ENCODE peak calls at places on chromosomes 16 and 17, in four cellular contexts. K is heart left ventricle, I is PC-9, H is tibial nerve. W is an unnamed sample. For H3K4me1, the result is how much of the 10 kb centered on the place peaks cover.

GRCh38 chr17:77622627-77623026 is 335.9 kb upstream of the TNRC6C start:
- DNase-seq in K (no peak), I (no peak), H (no peak), W (no peak)

GRCh38 chr17:46774108-46774737 is 44.3 kb downstream of the WNT3 start:
- DNase-seq in K (no peak), I (peak), H (no peak), W (no peak)

GRCh38 chr17:28055546-28056275 is 13.2 kb downstream of the NLK start:
- DNase-seq in K (no peak), I (no peak), H (no peak), W (no peak)

GRCh38 chr17:63772801-63773271 is 561 bp downstream of the CCDC47 start:
- DNase-seq in K (no peak), I (no peak), H (no peak), W (no peak)

GRCh38 chr17:35299108-35299507 is 56.2 kb downstream of the SLFN5 start:
- DNase-seq in K (no peak), I (peak), H (no peak), W (no peak)

GRCh38 chr17:62592305-62593099 is 35.0 kb upstream of the MRC2 start:
- DNase-seq in K (no peak), I (peak), H (no peak), W (no peak)

GRCh38 chr16:11056989-11057645 is 112.8 kb downstream of the CLEC16A start:
- DNase-seq in K (no peak), I (no peak), H (no peak), W (no peak)

GRCh38 chr16:12219992-12220391 is 243.5 kb downstream of the SNX29 start:
- DNase-seq in K (no peak), I (no peak), H (no peak), W (no peak)

GRCh38 chr16:50744911-50745310 is 3.0 kb downstream of the CYLD start:
- DNase-seq in K (no peak), I (peak), H (no peak), W (no peak)

GRCh38 chr16:84738255-84739038 is 38.6 kb downstream of the USP10 start:
- DNase-seq in K (peak), I (no peak), H (peak), W (peak)
- H3K4me1 ChIP-seq in K (under half), I (under half), H (under half), W (under half)

GRCh38 chr17:59561042-59561441 is 4.4 kb upstream of the DHX40 start:
- DNase-seq in K (no peak), I (no peak), H (no peak), W (no peak)
- TF ChIP-seq CTCF in K (no peak), I (peak), H (no peak), W (no peak)

GRCh38 chr17:50943575-50943933 is 77.4 kb upstream of the TOB1 start:
- DNase-seq in K (no peak), I (peak), H (peak), W (peak)
- H3K4me3 ChIP-seq in K (peak), I (peak), H (no peak), W (no peak)

GRCh38 chr17:59830007-59830630 is 62.6 kb downstream of the TUBD1 start:
- DNase-seq in K (no peak), I (peak), H (no peak), W (peak)
- H3K4me1 ChIP-seq in K (under half), I (half or more), H (under half), W (half or more)

DNA sequence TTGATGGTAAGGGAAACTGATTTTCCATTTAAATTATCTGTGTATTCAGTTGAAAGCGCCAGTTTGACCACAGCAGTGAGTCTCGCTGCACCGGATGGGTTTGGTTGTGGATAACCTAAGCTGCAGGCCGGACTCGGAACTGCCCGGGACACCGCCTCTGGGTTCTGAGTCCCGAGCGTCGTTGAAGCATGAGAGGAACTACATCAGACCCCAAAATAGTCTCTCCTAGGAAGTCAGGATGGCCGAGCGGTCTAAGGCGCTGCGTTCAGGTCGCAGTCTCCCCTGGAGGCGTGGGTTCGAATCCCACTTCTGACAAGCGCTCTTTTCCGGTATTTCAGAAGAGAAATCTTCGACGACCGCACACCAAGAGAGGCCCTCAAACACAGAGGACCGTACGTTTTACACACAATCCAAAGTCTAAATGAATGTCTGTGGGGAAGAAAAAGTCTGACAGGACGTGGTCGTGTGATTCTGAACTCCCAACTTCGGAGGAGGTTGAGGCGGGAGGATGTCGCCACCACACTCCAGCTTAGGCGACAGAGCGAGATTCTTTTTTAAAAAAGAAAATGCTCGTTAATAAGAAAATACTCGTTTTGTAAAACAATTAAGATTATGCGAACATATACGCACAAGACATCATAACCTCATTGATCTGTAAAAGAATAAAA is 15.4 kb upstream of the PLLP start:
- DNase-seq in K (peak), I (peak), H (peak), W (peak)
- TF ChIP-seq CTCF in K (peak), I (peak), H (peak), W (peak)

GRCh38 chr16:2530629-2531318 is 434 bp downstream of the CEMP1 start:
- DNase-seq in K (no peak), I (no peak), H (no peak), W (no peak)
- H3K4me3 ChIP-seq in K (peak), I (no peak), H (no peak), W (peak)

DNA sequence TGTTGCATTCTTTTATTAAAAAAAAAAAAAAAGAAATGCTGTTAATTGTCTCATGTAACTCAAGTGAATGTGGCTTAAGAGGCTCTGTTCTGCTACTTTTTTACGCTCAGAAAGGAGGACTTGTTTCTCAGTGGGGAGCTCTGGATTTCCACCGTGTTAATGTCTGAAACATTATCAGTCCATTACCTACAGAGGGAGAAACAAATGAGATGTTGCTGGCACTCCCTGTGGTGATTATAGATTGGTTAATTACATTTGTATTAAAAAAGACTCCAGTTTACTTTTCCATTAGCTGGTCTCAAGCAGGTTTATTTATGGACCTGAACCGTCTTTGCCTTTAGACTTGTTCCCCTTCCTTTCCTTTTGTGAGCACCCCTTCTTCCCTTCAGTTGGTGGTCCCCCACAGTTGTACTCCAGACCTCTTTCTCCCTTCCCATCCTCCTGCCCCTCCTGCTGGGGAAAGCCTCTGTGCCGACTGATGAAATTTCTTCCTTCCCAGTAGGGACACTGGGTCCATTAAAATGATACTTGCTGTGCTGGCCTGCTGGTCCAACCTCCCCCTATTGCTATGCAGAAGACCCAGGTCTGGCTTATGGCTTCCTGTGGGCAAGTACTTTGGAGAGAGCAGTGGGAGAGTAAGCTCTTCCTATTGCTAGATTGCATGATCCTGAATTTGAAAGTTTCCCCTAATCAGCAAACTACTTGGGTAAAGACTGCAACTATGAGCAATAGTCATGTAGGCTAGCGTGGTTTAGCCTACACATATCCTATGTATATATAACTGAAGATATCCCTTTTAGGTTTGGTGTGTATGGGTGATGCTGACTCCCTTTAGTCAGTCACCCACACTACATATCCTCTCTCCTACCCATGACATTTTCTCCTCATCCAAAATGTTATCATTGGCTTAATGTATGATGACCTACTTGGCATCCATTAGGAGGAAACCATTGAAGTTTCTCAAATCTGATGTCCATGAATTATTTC is 8.1 kb downstream of the CDC6 start:
- DNase-seq in K (no peak), I (no peak), H (no peak), W (no peak)
- H3K4me1 ChIP-seq in K (under half), I (under half), H (under half), W (under half)

DNA sequence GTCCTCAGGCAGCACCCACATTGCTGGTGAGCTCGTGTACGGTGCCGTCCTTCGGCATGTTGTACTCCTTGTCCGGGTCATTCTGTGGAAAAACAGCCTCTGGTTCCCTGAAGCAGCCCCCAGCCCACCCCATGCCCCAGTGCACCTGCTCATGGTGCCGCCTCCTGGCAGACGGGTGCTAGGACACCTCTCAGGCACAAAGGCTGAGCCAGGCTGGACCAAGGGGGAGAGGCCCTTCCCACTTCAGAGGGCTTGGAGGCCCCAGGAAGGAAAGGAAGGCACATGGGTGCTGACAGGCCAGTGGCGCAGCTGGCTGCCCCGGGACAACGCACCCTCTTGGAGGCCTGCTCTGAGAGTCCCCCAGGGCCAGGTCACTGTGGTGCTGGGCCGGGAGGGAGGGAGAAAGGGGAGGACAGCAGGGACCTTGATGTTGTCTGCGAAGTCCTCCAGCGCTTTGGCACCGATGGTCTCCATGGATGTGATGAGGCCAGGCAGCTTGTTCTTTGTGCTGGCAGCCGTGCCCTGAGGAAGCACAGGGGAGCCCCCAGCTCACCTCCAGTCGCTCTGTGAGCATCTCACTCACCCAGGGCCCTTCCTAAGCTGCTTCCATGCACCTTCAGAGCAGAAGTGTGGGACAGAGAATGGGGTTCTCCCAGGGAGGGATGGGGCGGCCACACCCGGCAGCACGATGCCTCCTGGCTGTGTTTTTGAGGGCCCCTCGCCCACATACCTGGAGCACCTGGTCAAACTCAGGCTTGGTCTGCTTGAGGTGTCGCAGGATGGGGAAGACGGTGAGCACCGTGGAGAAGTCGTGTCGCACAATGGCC is 9.3 kb downstream of the ZACN start:
- DNase-seq in K (no peak), I (no peak), H (no peak), W (no peak)
- TF ChIP-seq CTCF in K (no peak), I (no peak), H (no peak), W (no peak)

DNA sequence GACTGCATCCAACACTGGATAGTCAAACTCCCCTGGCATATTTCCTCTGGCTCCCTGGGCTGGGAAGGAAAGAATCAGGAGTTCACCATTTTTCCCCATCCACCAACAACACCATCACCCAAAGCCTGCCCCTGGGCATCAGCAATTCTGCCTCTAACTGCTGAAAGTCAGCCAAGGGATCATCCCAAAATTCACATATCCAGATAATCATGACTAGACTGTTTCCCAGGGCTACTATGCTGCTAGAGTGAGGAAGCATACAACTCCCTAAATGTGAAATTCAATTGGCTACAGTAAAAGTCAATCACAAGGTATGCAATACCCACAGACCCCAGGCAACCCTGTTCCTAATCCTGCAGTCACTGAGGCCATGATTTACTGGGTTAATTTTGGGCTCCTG is 230.6 kb downstream of the C16orf95 start:
- DNase-seq in K (no peak), I (no peak), H (no peak), W (no peak)
- H3K4me3 ChIP-seq in K (no peak), I (no peak), H (no peak), W (no peak)

DNA sequence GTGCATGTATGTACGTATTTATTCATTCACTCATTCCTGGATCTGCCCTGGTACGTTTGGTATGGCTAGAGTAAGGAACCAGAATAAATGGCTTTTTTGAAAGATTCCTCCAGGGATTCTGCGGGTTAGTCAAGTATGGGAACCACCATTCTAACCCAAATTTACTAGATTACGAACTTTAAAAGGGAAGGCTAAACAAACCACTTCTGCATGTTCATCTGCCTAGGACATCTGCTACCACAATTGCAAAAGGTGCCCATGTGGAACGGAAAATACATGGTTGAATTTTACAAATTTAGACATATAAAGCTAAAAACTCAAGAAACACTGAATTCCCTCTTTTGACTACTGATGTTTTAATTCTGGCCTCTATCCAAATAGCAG is 22.1 kb downstream of the CYTH1 start:
- DNase-seq in K (no peak), I (no peak), H (no peak), W (no peak)
- H3K4me1 ChIP-seq in K (under half), I (under half), H (under half), W (under half)

W was measured in tibial artery.